ENCODE peak calls at places on chromosomes 5 and 9, in six cellular contexts. U, K, V, D, M and H are unnamed samples.

GRCh38 chr5:92613546-92613945 is 967.5 kb downstream of the NR2F1-AS1 start:
- DNase-seq in K (no peak), U (peak; percentile 23), D (no peak), M (no peak), V (no peak), H (no peak)

GRCh38 chr5:178205010-178205748 is 846 bp downstream of the HNRNPAB start:
- DNase-seq in U (peak; percentile 73), M (peak; percentile 79), D (peak; percentile 82), V (peak; percentile 50), K (peak; percentile 55), H (peak; percentile 65)

GRCh38 chr9:108053555-108054061 is 564.0 kb upstream of the KLF4 start:
- DNase-seq in D (peak; percentile 7), V (peak; percentile 70), U (peak; percentile 93), M (no peak), K (no peak), H (no peak)

GRCh38 chr5:31844615-31845345 is 205.8 kb downstream of the PDZD2 start:
- DNase-seq in M (no peak), V (no peak), D (no peak), U (no peak), K (no peak), H (no peak)

GRCh38 chr9:75083188-75083976 is 4.6 kb downstream of the NMRK1 start:
- DNase-seq in V (no peak), M (no peak), U (no peak), K (peak; percentile 11), D (peak; percentile 61), H (peak; percentile 16)

GRCh38 chr5:132103969-132104391 is 30.4 kb downstream of the CSF2 start:
- DNase-seq in M (no peak), K (no peak), D (no peak), V (no peak), U (peak; percentile 9), H (no peak)

GRCh38 chr9:8348756-8349155 is 549.2 kb upstream of the DMAC1 start:
- DNase-seq in D (no peak), K (no peak), U (no peak), M (no peak), V (no peak), H (no peak)

GRCh38 chr9:26310294-26310693 is 582.3 kb downstream of the CAAP1 start:
- DNase-seq in M (no peak), V (no peak), D (no peak), K (no peak), U (peak; percentile 83), H (no peak)

GRCh38 chr5:3320317-3320865 is 275.2 kb upstream of the IRX1 start:
- DNase-seq in K (no peak), D (no peak), U (no peak), V (no peak), M (no peak), H (no peak)

GRCh38 chr9:87803623-87804345 is 77.9 kb downstream of the CTSL start:
- DNase-seq in D (no peak), U (no peak), K (no peak), V (no peak), M (no peak), H (no peak)

GRCh38 chr5:137072376-137073174 is 426.6 kb downstream of the SPOCK1 start:
- DNase-seq in V (no peak), K (no peak), U (no peak), D (no peak), M (no peak), H (no peak)

GRCh38 chr5:57778528-57779175 is 296.0 kb upstream of the ACTBL2 start:
- DNase-seq in K (no peak), V (no peak), U (peak; percentile 61), M (no peak), D (no peak), H (no peak)

GRCh38 chr5:152388610-152389009 is 16.5 kb downstream of the NMUR2 start:
- DNase-seq in V (no peak), D (no peak), K (no peak), M (no peak), U (no peak), H (no peak)

GRCh38 chr5:180323929-180324632 is 29.1 kb downstream of the GFPT2 start:
- DNase-seq in D (no peak), M (no peak), V (no peak), U (peak; percentile 50), K (no peak), H (no peak)

GRCh38 chr5:88269222-88269771 is 652 bp upstream of the TMEM161B start:
- DNase-seq in U (peak; percentile 18), M (no peak), V (no peak), K (no peak), D (no peak), H (peak; percentile 4)

GRCh38 chr5:151570512-151571269 is 20.4 kb downstream of the FAT2 start:
- DNase-seq in V (no peak), U (no peak), M (no peak), D (no peak), K (no peak), H (no peak)

GRCh38 chr5:146644811-146645210 is 128.8 kb upstream of the GPR151 start:
- DNase-seq in D (no peak), M (no peak), U (no peak), K (no peak), V (peak; percentile 83), H (no peak)

GRCh38 chr5:172943283-172943841 is 15.9 kb upstream of the RPL26L1 start:
- DNase-seq in U (peak; percentile 51), K (no peak), V (no peak), D (peak; percentile 75), M (no peak), H (no peak)

GRCh38 chr9:34546102-34546833 is 23.5 kb upstream of the ENHO start:
- DNase-seq in M (no peak), V (no peak), U (no peak), K (no peak), D (no peak), H (no peak)

GRCh38 chr9:127178646-127179632 is 56.5 kb upstream of the ANGPTL2 start:
- DNase-seq in K (no peak), M (no peak), U (peak; percentile 28), D (no peak), V (no peak), H (no peak)

GRCh38 chr5:137954131-137954879 is 65.0 kb downstream of the PKD2L2 start:
- DNase-seq in M (no peak), K (no peak), V (no peak), U (peak; percentile 86), D (peak; percentile 15), H (no peak)

GRCh38 chr9:109968702-109969450 is 188.9 kb downstream of the PALM2AKAP2 start:
- DNase-seq in V (no peak), U (peak; percentile 37), D (peak; percentile 11), K (no peak), M (no peak), H (no peak)

GRCh38 chr5:141260458-141261237 is 15.5 kb downstream of the PCDHB15 start:
- DNase-seq in D (peak; percentile 3), V (no peak), M (no peak), U (peak; percentile 15), K (no peak), H (no peak)

GRCh38 chr9:116979461-116979860 is 292.4 kb downstream of the TRIM32 start:
- DNase-seq in M (no peak), D (no peak), U (no peak), V (no peak), K (no peak), H (no peak)

GRCh38 chr5:53331463-53331862 is 149.0 kb upstream of the FST start:
- DNase-seq in D (no peak), V (no peak), M (no peak), K (no peak), U (no peak), H (no peak)

GRCh38 chr9:127175764-127176163 is 53.3 kb upstream of the ANGPTL2 start:
- DNase-seq in D (no peak), V (no peak), U (no peak), K (no peak), M (no peak), H (no peak)

GRCh38 chr9:85715587-85715986 is 26.2 kb downstream of the AGTPBP1 start:
- DNase-seq in V (no peak), D (no peak), M (no peak), U (no peak), K (no peak), H (no peak)

GRCh38 chr9:116482740-116483139 is 204.4 kb upstream of the TRIM32 start:
- DNase-seq in K (no peak), V (no peak), D (peak; percentile 80), M (no peak), U (peak; percentile 21), H (no peak)

GRCh38 chr5:68251804-68252648 is 36.5 kb downstream of the PIK3R1 start:
- DNase-seq in M (no peak), D (no peak), K (no peak), V (no peak), U (peak; percentile 89), H (no peak)

GRCh38 chr9:32579706-32580331 is 6.9 kb upstream of the NDUFB6 start:
- DNase-seq in M (no peak), K (peak; percentile 80), D (peak; percentile 76), V (peak; percentile 27), U (peak; percentile 72), H (peak; percentile 75)

GRCh38 chr9:89969156-89969566 is 364.3 kb downstream of the GADD45G start:
- DNase-seq in M (no peak), U (no peak), V (peak; percentile 7), K (no peak), D (no peak), H (no peak)

GRCh38 chr5:174425271-174425963 is 299.0 kb upstream of the MSX2 start:
- DNase-seq in M (no peak), K (no peak), V (peak; percentile 73), D (peak; percentile 56), U (no peak), H (no peak)

GRCh38 chr9:70411141-70411929 is 3.1 kb downstream of the KLF9 start:
- DNase-seq in M (no peak), U (peak; percentile 89), K (peak; percentile 26), D (peak; percentile 23), V (no peak), H (no peak)

GRCh38 chr9:126833710-126834345 is 26.6 kb upstream of the ZBTB34 start:
- DNase-seq in U (no peak), K (no peak), V (no peak), M (no peak), D (no peak), H (no peak)

GRCh38 chr5:103374473-103374963 is 116.0 kb downstream of the MACIR start:
- DNase-seq in U (no peak), M (no peak), K (no peak), D (no peak), V (no peak), H (no peak)

GRCh38 chr5:139653616-139654015 is 5.5 kb downstream of the CXXC5 start:
- DNase-seq in K (no peak), D (no peak), U (no peak), M (no peak), V (no peak), H (no peak)

GRCh38 chr5:57405984-57406383 is 76.6 kb downstream of the ACTBL2 start:
- DNase-seq in V (no peak), U (peak; percentile 38), M (no peak), D (no peak), K (no peak), H (no peak)

GRCh38 chr9:26949604-26950003 is 2.6 kb upstream of the PLAA start:
- DNase-seq in U (no peak), V (no peak), D (no peak), K (no peak), M (no peak), H (no peak)

GRCh38 chr9:71924576-71924975 is 13.1 kb downstream of the C9orf85 start:
- DNase-seq in K (no peak), V (no peak), D (no peak), U (no peak), M (no peak), H (no peak)